ENCODE peak calls at places on chromosomes 11 and 22, in four cellular contexts. U is cardiac muscle cell; D is activated naive CD8-positive, alpha-beta T cell treated with anti-CD3 and anti-CD28 coated beads, Interleukin-2, amount 50 U/mL, for 24 hours; B is stromal cell of bone marrow. E is an unnamed sample.
A peak's percentile ranks its signal among the peaks of the same experiment; 100 is the strongest.

GRCh38 chr11:2792376-2793250 is 92.8 kb upstream of the KCNQ1OT1 start:
- DNase-seq in B (no peak), D (no peak), U (no peak), E (no peak)

GRCh38 chr11:131977231-131977630 is 606.8 kb downstream of the NTM start:
- DNase-seq in B (no peak), D (no peak), U (no peak), E (no peak)

GRCh38 chr11:44780940-44781631 is 54.3 kb downstream of the TSPAN18 start:
- DNase-seq in B (no peak), D (no peak), U (peak; percentile 87), E (no peak)

GRCh38 chr11:20193307-20193706 is 33.0 kb upstream of the DBX1 start:
- DNase-seq in U (no peak), B (no peak), D (no peak), E (no peak)

GRCh38 chr22:21960200-21961126 is 7.8 kb upstream of the PPM1F start:
- DNase-seq in D (no peak), B (no peak), U (no peak), E (no peak)

GRCh38 chr11:66363805-66364535 is 7.6 kb downstream of the SLC29A2 start:
- DNase-seq in D (peak; percentile 88), B (no peak), U (peak; percentile 27), E (peak; percentile 57)

GRCh38 chr11:35272391-35272821 is 133.4 kb downstream of the CD44 start:
- DNase-seq in D (peak; percentile 60), U (no peak), B (no peak), E (peak; percentile 10)

GRCh38 chr11:8028766-8029165 is 41.6 kb downstream of the EIF3F start:
- DNase-seq in U (no peak), D (no peak), B (no peak), E (no peak)

GRCh38 chr11:120324932-120325810 is at the start of gene TLCD5:
- DNase-seq in B (no peak), U (peak; percentile 70), D (peak; percentile 57), E (peak; percentile 30)

GRCh38 chr22:28892175-28892731 is 8.9 kb downstream of the ZNRF3 start:
- DNase-seq in D (no peak), U (no peak), B (no peak), E (no peak)

GRCh38 chr11:2804189-2804588 is 81.4 kb downstream of the CDKN1C start:
- DNase-seq in U (no peak), D (no peak), B (no peak), E (no peak)

GRCh38 chr22:46422896-46423295 is 87.4 kb downstream of the TRMU start:
- DNase-seq in D (no peak), B (no peak), U (no peak), E (no peak)

GRCh38 chr11:20634044-20634443 is 34.6 kb downstream of the SLC6A5 start:
- DNase-seq in U (peak; percentile 47), B (no peak), D (no peak), E (no peak)

GRCh38 chr22:17964153-17964552 is 60.2 kb downstream of the MICAL3 start:
- DNase-seq in D (no peak), U (no peak), B (no peak), E (no peak)

GRCh38 chr11:45078236-45079074 is 68.0 kb upstream of the PRDM11 start:
- DNase-seq in B (no peak), U (peak; percentile 56), D (no peak), E (no peak)